ENCODE peak calls at places on chromosomes 6 and 20, in six cellular contexts. One of them, this sample, is unnamed.
A peak's percentile ranks its signal among the peaks of the same experiment; 100 is the strongest.

GRCh38 chr6:77361018-77361417 is 102.3 kb downstream of the HTR1B start:
- DNase-seq in neuronal stem cell: no peak
- DNase-seq in endothelial cell of umbilical vein: no peak
- DNase-seq in H9: no peak
- DNase-seq in MM.1S: peak; percentile 86
- DNase-seq in cardiac muscle cell: no peak
- DNase-seq in this sample: peak; percentile 25

GRCh38 chr6:135002974-135003703 is 51.5 kb downstream of the HBS1L start:
- DNase-seq in neuronal stem cell: no peak
- DNase-seq in endothelial cell of umbilical vein: no peak
- DNase-seq in H9: no peak
- DNase-seq in MM.1S: peak; percentile 87
- DNase-seq in cardiac muscle cell: no peak
- DNase-seq in this sample: no peak

GRCh38 chr20:21622097-21622496 is 83.4 kb upstream of the PAX1 start:
- DNase-seq in neuronal stem cell: no peak
- DNase-seq in endothelial cell of umbilical vein: no peak
- DNase-seq in H9: no peak
- DNase-seq in MM.1S: no peak
- DNase-seq in cardiac muscle cell: no peak
- DNase-seq in this sample: peak; percentile 10

GRCh38 chr6:105769987-105770386 is 316.1 kb upstream of the PRDM1 start:
- DNase-seq in neuronal stem cell: no peak
- DNase-seq in endothelial cell of umbilical vein: no peak
- DNase-seq in H9: no peak
- DNase-seq in MM.1S: no peak
- DNase-seq in cardiac muscle cell: no peak
- DNase-seq in this sample: no peak

GRCh38 chr20:33654680-33655161 is 7.4 kb upstream of the C20orf144 start:
- DNase-seq in neuronal stem cell: no peak
- DNase-seq in endothelial cell of umbilical vein: no peak
- DNase-seq in H9: no peak
- DNase-seq in MM.1S: no peak
- DNase-seq in cardiac muscle cell: no peak
- DNase-seq in this sample: no peak

GRCh38 chr20:44083220-44083933 is 103.6 kb downstream of the JPH2 start:
- DNase-seq in neuronal stem cell: no peak
- DNase-seq in endothelial cell of umbilical vein: no peak
- DNase-seq in H9: no peak
- DNase-seq in MM.1S: no peak
- DNase-seq in cardiac muscle cell: no peak
- DNase-seq in this sample: peak; percentile 43

GRCh38 chr20:36835453-36836198 is 40.3 kb upstream of the TLDC2 start:
- DNase-seq in neuronal stem cell: peak; percentile 84
- DNase-seq in endothelial cell of umbilical vein: peak; percentile 94
- DNase-seq in H9: peak; percentile 97
- DNase-seq in MM.1S: peak; percentile 91
- DNase-seq in cardiac muscle cell: peak; percentile 97
- DNase-seq in this sample: peak; percentile 89

GRCh38 chr6:32255212-32256153 is 31.6 kb upstream of the NOTCH4 start:
- DNase-seq in neuronal stem cell: peak; percentile 68
- DNase-seq in endothelial cell of umbilical vein: peak; percentile 91
- DNase-seq in H9: peak; percentile 89
- DNase-seq in MM.1S: peak; percentile 69
- DNase-seq in cardiac muscle cell: peak; percentile 97
- DNase-seq in this sample: peak; percentile 83

GRCh38 chr6:144133225-144133821 is 17.0 kb upstream of the STX11 start:
- DNase-seq in neuronal stem cell: no peak
- DNase-seq in endothelial cell of umbilical vein: no peak
- DNase-seq in H9: no peak
- DNase-seq in MM.1S: no peak
- DNase-seq in cardiac muscle cell: no peak
- DNase-seq in this sample: no peak

GRCh38 chr6:30556714-30556963 is 350 bp upstream of the GNL1 start:
- DNase-seq in neuronal stem cell: no peak
- DNase-seq in endothelial cell of umbilical vein: no peak
- DNase-seq in H9: peak; percentile 93
- DNase-seq in MM.1S: peak; percentile 96
- DNase-seq in cardiac muscle cell: peak; percentile 91
- DNase-seq in this sample: peak; percentile 87

GRCh38 chr6:2225422-2226392 is 19.7 kb downstream of the GMDS start:
- DNase-seq in neuronal stem cell: no peak
- DNase-seq in endothelial cell of umbilical vein: peak; percentile 39
- DNase-seq in H9: no peak
- DNase-seq in MM.1S: no peak
- DNase-seq in cardiac muscle cell: peak; percentile 8
- DNase-seq in this sample: no peak

GRCh38 chr6:56764081-56764566 is 121.4 kb upstream of the DST start:
- DNase-seq in neuronal stem cell: no peak
- DNase-seq in endothelial cell of umbilical vein: peak; percentile 45
- DNase-seq in H9: peak; percentile 57
- DNase-seq in MM.1S: peak; percentile 61
- DNase-seq in cardiac muscle cell: peak; percentile 63
- DNase-seq in this sample: no peak

GRCh38 chr20:6711950-6712634 is 55.4 kb upstream of the BMP2 start:
- DNase-seq in neuronal stem cell: no peak
- DNase-seq in endothelial cell of umbilical vein: peak; percentile 42
- DNase-seq in H9: no peak
- DNase-seq in MM.1S: no peak
- DNase-seq in cardiac muscle cell: no peak
- DNase-seq in this sample: no peak

GRCh38 chr20:30811896-30812671 is 445.4 kb upstream of the DEFB115 start:
- DNase-seq in neuronal stem cell: peak; percentile 20
- DNase-seq in endothelial cell of umbilical vein: no peak
- DNase-seq in H9: peak; percentile 56
- DNase-seq in MM.1S: no peak
- DNase-seq in cardiac muscle cell: peak; percentile 68
- DNase-seq in this sample: no peak

GRCh38 chr6:63456734-63457133 is 115.5 kb upstream of the LOC128125822 start:
- DNase-seq in neuronal stem cell: no peak
- DNase-seq in endothelial cell of umbilical vein: no peak
- DNase-seq in H9: no peak
- DNase-seq in MM.1S: no peak
- DNase-seq in cardiac muscle cell: no peak
- DNase-seq in this sample: no peak
- H3K27ac ChIP-seq in neuronal stem cell: no peak overlapping the region
- H3K27ac ChIP-seq in endothelial cell of umbilical vein: no peak overlapping the region
- H3K27ac ChIP-seq in H9: no peak overlapping the region
- H3K27ac ChIP-seq in MM.1S: no peak overlapping the region
- H3K27ac ChIP-seq in cardiac muscle cell: no peak overlapping the region
- H3K27ac ChIP-seq in this sample: no peak overlapping the region

DNA sequence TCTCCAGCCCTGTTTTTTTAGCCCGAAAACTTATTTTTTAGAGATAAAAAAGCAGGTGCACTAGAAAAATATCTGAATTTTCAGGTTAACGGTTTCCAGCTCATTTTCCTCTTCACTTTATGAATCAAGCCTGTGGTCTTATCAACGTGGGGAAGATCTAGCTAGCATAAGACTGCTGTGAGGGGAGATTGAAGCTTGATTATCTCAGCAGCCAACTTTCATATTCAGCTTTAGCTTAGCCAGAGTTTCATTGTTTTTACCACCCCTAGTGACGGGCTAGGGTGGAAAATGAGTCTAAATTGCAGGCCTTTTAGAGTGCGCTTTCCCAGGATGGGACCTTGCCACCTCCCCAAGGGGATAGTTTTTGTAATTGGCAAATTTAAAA is 11.9 kb upstream of the RBM38 start:
- DNase-seq in neuronal stem cell: no peak
- DNase-seq in endothelial cell of umbilical vein: no peak
- DNase-seq in H9: no peak
- DNase-seq in MM.1S: no peak
- DNase-seq in cardiac muscle cell: no peak
- DNase-seq in this sample: no peak
- H3K27me3 ChIP-seq in neuronal stem cell: no peaks in the 10 kb centered on the region
- H3K27me3 ChIP-seq in endothelial cell of umbilical vein: no peaks in the 10 kb centered on the region
- H3K27me3 ChIP-seq in H9: no peaks in the 10 kb centered on the region
- H3K27me3 ChIP-seq in MM.1S: no peaks in the 10 kb centered on the region
- H3K27me3 ChIP-seq in cardiac muscle cell: no peaks in the 10 kb centered on the region
- H3K27me3 ChIP-seq in this sample: no peaks in the 10 kb centered on the region

GRCh38 chr20:41510847-41511453 is 107.2 kb downstream of the CHD6 start:
- DNase-seq in neuronal stem cell: no peak
- DNase-seq in endothelial cell of umbilical vein: no peak
- DNase-seq in H9: no peak
- DNase-seq in MM.1S: no peak
- DNase-seq in cardiac muscle cell: no peak
- DNase-seq in this sample: no peak
- H3K27ac ChIP-seq in neuronal stem cell: no peak overlapping the region
- H3K27ac ChIP-seq in endothelial cell of umbilical vein: no peak overlapping the region
- H3K27ac ChIP-seq in H9: no peak overlapping the region
- H3K27ac ChIP-seq in MM.1S: no peak overlapping the region
- H3K27ac ChIP-seq in cardiac muscle cell: peak overlapping the region; percentile 75
- H3K27ac ChIP-seq in this sample: no peak overlapping the region

GRCh38 chr6:161547617-161548016 is 273.8 kb upstream of the AGPAT4 start:
- DNase-seq in neuronal stem cell: no peak
- DNase-seq in endothelial cell of umbilical vein: no peak
- DNase-seq in H9: no peak
- DNase-seq in MM.1S: no peak
- DNase-seq in cardiac muscle cell: no peak
- DNase-seq in this sample: no peak

GRCh38 chr6:161546632-161547031 is 272.8 kb upstream of the AGPAT4 start:
- DNase-seq in neuronal stem cell: no peak
- DNase-seq in endothelial cell of umbilical vein: no peak
- DNase-seq in H9: no peak
- DNase-seq in MM.1S: peak; percentile 18
- DNase-seq in cardiac muscle cell: no peak
- DNase-seq in this sample: no peak

GRCh38 chr6:161544801-161545490 is 271.1 kb upstream of the AGPAT4 start:
- DNase-seq in neuronal stem cell: no peak
- DNase-seq in endothelial cell of umbilical vein: no peak
- DNase-seq in H9: no peak
- DNase-seq in MM.1S: no peak
- DNase-seq in cardiac muscle cell: no peak
- DNase-seq in this sample: no peak

GRCh38 chr6:161543910-161544309 is 270.0 kb upstream of the AGPAT4 start:
- DNase-seq in neuronal stem cell: no peak
- DNase-seq in endothelial cell of umbilical vein: no peak
- DNase-seq in H9: no peak
- DNase-seq in MM.1S: peak; percentile 29
- DNase-seq in cardiac muscle cell: no peak
- DNase-seq in this sample: no peak

DNA sequence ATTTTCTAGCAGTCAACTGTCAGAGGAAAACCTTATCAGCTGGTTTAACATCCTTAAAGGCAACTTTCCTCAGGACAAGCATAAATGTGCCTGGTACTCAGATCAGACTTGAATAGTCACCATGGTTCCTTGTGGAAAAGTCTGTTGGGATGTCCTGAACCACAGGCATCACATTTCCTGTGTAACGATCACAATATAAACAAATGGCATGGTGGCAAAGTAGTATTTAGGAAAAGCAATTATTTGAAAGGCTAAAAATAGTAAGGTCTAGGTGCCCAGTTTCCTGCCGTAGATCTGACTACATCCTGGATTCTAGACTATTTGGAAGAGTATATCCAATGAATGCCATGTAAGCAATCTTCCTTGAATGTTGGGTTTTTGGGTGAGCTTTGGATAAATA is 271.9 kb upstream of the AGPAT4 start:
- DNase-seq in neuronal stem cell: no peak
- DNase-seq in endothelial cell of umbilical vein: no peak
- DNase-seq in H9: no peak
- DNase-seq in MM.1S: no peak
- DNase-seq in cardiac muscle cell: no peak
- DNase-seq in this sample: no peak
- H3K27me3 ChIP-seq in neuronal stem cell: no peaks in the 10 kb centered on the region
- H3K27me3 ChIP-seq in endothelial cell of umbilical vein: no peaks in the 10 kb centered on the region
- H3K27me3 ChIP-seq in H9: no peaks in the 10 kb centered on the region
- H3K27me3 ChIP-seq in MM.1S: no peaks in the 10 kb centered on the region
- H3K27me3 ChIP-seq in cardiac muscle cell: no peaks in the 10 kb centered on the region
- H3K27me3 ChIP-seq in this sample: no peaks in the 10 kb centered on the region

DNA sequence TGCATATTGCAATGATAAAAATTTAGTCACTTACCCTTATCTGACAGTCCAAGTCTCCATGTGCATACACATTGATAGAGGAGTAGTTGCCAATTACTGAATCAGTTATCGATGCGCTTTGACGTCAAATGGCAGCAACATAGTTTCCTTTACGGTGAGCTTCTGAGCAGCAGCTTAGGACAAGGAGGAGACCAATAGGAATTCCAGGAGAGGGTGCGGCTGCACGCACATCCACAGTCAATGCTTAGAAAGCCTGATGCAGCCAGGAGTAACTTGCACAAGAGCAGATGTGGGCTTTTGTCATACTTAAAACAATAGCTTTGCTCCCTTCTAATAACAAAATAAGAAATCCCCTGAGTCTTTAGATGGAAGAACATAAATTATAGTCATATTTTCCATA is 442.0 kb downstream of the BCKDHB start:
- DNase-seq in neuronal stem cell: no peak
- DNase-seq in endothelial cell of umbilical vein: no peak
- DNase-seq in H9: no peak
- DNase-seq in MM.1S: no peak
- DNase-seq in cardiac muscle cell: peak; percentile 50
- DNase-seq in this sample: peak; percentile 91
- H3K27ac ChIP-seq in neuronal stem cell: no peak overlapping the region
- H3K27ac ChIP-seq in endothelial cell of umbilical vein: no peak overlapping the region
- H3K27ac ChIP-seq in H9: no peak overlapping the region
- H3K27ac ChIP-seq in MM.1S: no peak overlapping the region
- H3K27ac ChIP-seq in cardiac muscle cell: no peak overlapping the region
- H3K27ac ChIP-seq in this sample: peak overlapping the region; percentile 83

GRCh38 chr20:63357921-63358905 is 2.9 kb downstream of the CHRNA4 start:
- DNase-seq in neuronal stem cell: no peak
- DNase-seq in endothelial cell of umbilical vein: no peak
- DNase-seq in H9: no peak
- DNase-seq in MM.1S: no peak
- DNase-seq in cardiac muscle cell: no peak
- DNase-seq in this sample: no peak
- H3K27me3 ChIP-seq in neuronal stem cell: no peaks in the 10 kb centered on the region
- H3K27me3 ChIP-seq in endothelial cell of umbilical vein: peaks cover 15% of the 10 kb centered on the region
- H3K27me3 ChIP-seq in H9: no peaks in the 10 kb centered on the region
- H3K27me3 ChIP-seq in MM.1S: peaks cover 62% of the 10 kb centered on the region
- H3K27me3 ChIP-seq in cardiac muscle cell: peaks cover 50% of the 10 kb centered on the region
- H3K27me3 ChIP-seq in this sample: peaks cover 27% of the 10 kb centered on the region

GRCh38 chr20:40006168-40006860 is 682.7 kb downstream of the MAFB start:
- DNase-seq in neuronal stem cell: no peak
- DNase-seq in endothelial cell of umbilical vein: no peak
- DNase-seq in H9: no peak
- DNase-seq in MM.1S: no peak
- DNase-seq in cardiac muscle cell: no peak
- DNase-seq in this sample: no peak
- H3K27ac ChIP-seq in neuronal stem cell: no peak overlapping the region
- H3K27ac ChIP-seq in endothelial cell of umbilical vein: no peak overlapping the region
- H3K27ac ChIP-seq in H9: no peak overlapping the region
- H3K27ac ChIP-seq in MM.1S: no peak overlapping the region
- H3K27ac ChIP-seq in cardiac muscle cell: no peak overlapping the region
- H3K27ac ChIP-seq in this sample: no peak overlapping the region

This sample was measured in foreskin keratinocyte.